ENCODE peak calls at places on chromosomes 2 and 18, in ten cellular contexts. L, Z, F, G, I, Q, X, C, W and R are unnamed samples.

GRCh38 chr2:70367722-70368323 is 66.0 kb upstream of the FAM136A start:
- DNase-seq in L (no peak), Z (no peak), F (no peak), G (no peak), I (peak; percentile 24), Q (peak; percentile 53), X (no peak), C (no peak), W (no peak), R (peak; percentile 7)

GRCh38 chr2:65495250-65495649 is 62.9 kb upstream of the SPRED2 start:
- DNase-seq in L (no peak), Z (no peak), F (no peak), G (no peak), I (no peak), Q (no peak), X (no peak), C (no peak), W (no peak), R (no peak)

GRCh38 chr2:11248-11941 is 34.9 kb downstream of the FAM110C start:
- DNase-seq in L (peak; percentile 27), Z (peak; percentile 86), F (peak; percentile 74), G (no peak), I (peak; percentile 74), Q (peak; percentile 92), X (peak; percentile 78), C (peak; percentile 5), W (no peak), R (peak; percentile 56)

GRCh38 chr2:175030380-175031271 is 25.4 kb upstream of the CHN1 start:
- DNase-seq in L (peak; percentile 17), Z (no peak), F (no peak), G (no peak), I (no peak), Q (peak; percentile 58), X (peak; percentile 77), C (peak; percentile 52), W (no peak), R (no peak)

GRCh38 chr18:2889761-2890192 is 43.0 kb downstream of the EMILIN2 start:
- DNase-seq in L (no peak), Z (no peak), F (peak; percentile 19), G (no peak), I (no peak), Q (no peak), X (peak; percentile 33), C (no peak), W (no peak), R (no peak)

GRCh38 chr18:3442894-3443293 is 7.1 kb upstream of the TGIF1 start:
- DNase-seq in L (no peak), Z (no peak), F (no peak), G (no peak), I (no peak), Q (no peak), X (no peak), C (no peak), W (no peak), R (no peak)

GRCh38 chr2:173092844-173093402 is 17.3 kb downstream of the MAP3K20 start:
- DNase-seq in L (no peak), Z (no peak), F (no peak), G (no peak), I (no peak), Q (no peak), X (no peak), C (no peak), W (no peak), R (no peak)

GRCh38 chr18:1408331-1408835 is 503.7 kb downstream of the ADCYAP1 start:
- DNase-seq in L (no peak), Z (no peak), F (no peak), G (no peak), I (no peak), Q (no peak), X (no peak), C (no peak), W (no peak), R (no peak)

GRCh38 chr18:49849331-49850217 is 36.2 kb upstream of the ACAA2 start:
- DNase-seq in L (peak; percentile 4), Z (no peak), F (no peak), G (no peak), I (no peak), Q (peak; percentile 87), X (peak; percentile 42), C (peak; percentile 80), W (no peak), R (peak; percentile 90)

GRCh38 chr2:197028230-197028629 is 101.7 kb upstream of the PGAP1 start:
- DNase-seq in L (no peak), Z (no peak), F (no peak), G (no peak), I (no peak), Q (peak; percentile 71), X (peak; percentile 72), C (peak; percentile 80), W (no peak), R (no peak)

GRCh38 chr2:232634319-232635150 is 1.1 kb downstream of the EFHD1 start:
- DNase-seq in L (peak; percentile 7), Z (no peak), F (no peak), G (no peak), I (no peak), Q (no peak), X (no peak), C (no peak), W (peak; percentile 28), R (peak; percentile 80)

GRCh38 chr2:121233486-121234110 is 51.4 kb downstream of the TFCP2L1 start:
- DNase-seq in L (no peak), Z (peak; percentile 61), F (no peak), G (no peak), I (no peak), Q (no peak), X (no peak), C (no peak), W (no peak), R (no peak)

GRCh38 chr2:121234144-121234543 is 50.9 kb downstream of the TFCP2L1 start:
- DNase-seq in L (no peak), Z (peak; percentile 47), F (no peak), G (no peak), I (no peak), Q (no peak), X (no peak), C (no peak), W (no peak), R (no peak)

GRCh38 chr2:121232626-121233265 is 52.3 kb downstream of the TFCP2L1 start:
- DNase-seq in L (no peak), Z (peak; percentile 54), F (no peak), G (no peak), I (no peak), Q (no peak), X (no peak), C (no peak), W (no peak), R (peak; percentile 50)

GRCh38 chr2:121228521-121228920 is 56.5 kb downstream of the TFCP2L1 start:
- DNase-seq in L (no peak), Z (peak; percentile 8), F (no peak), G (no peak), I (no peak), Q (no peak), X (no peak), C (no peak), W (no peak), R (no peak)

DNA sequence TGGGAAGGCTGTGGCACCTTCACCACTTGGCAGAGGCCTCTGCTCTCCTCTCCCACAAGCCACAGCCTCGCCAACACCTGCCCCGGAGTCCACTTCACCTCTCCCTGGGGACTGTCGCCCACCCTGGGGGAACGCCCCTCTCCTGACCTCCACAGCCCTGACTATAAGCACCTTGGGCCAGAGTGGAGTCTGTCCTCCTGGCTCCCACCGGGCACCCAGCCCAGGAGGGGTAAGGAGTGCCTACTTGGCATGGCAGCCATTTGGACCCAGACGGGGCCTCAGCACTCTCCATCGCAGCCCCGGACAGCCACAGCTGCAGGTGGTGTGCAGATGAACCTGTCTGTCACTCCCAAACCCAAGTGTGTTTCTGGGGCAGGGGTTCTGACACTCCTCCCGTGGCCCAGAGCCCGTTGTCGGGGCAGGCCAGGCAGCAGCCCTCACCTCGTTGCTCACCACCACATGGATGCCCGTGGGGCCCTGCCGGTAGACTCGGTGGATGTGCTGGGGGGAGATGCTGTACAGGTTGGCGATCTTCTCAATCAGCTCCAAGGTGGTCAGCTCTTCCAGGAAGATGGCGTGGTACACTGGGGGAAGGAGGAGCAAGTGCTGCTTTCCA is 53.5 kb downstream of the TFCP2L1 start:
- DNase-seq in L (no peak), Z (peak; percentile 73), F (no peak), G (no peak), I (no peak), Q (no peak), X (no peak), C (no peak), W (no peak), R (no peak)
- H3K27ac ChIP-seq in L (no peak overlapping the region), Z (no peak overlapping the region), F (no peak overlapping the region), G (no peak overlapping the region), I (no peak overlapping the region), Q (no peak overlapping the region), X (no peak overlapping the region), C (no peak overlapping the region), W (no peak overlapping the region), R (peak overlapping the region; percentile 81)

GRCh38 chr2:183038341-183039300 is at the start of gene NCKAP1:
- DNase-seq in L (peak; percentile 91), Z (peak; percentile 96), F (peak; percentile 91), G (peak; percentile 95), I (peak; percentile 93), Q (peak; percentile 89), X (peak; percentile 76), C (peak; percentile 88), W (peak; percentile 93), R (peak; percentile 94)
- TF ChIP-seq POLR2A in L (peak; percentile 66), Z (no peak), F (no peak), G (no peak), I (peak; percentile 70), Q (no peak), X (no peak), C (no peak), W (no peak), R (peak; percentile 83)

DNA sequence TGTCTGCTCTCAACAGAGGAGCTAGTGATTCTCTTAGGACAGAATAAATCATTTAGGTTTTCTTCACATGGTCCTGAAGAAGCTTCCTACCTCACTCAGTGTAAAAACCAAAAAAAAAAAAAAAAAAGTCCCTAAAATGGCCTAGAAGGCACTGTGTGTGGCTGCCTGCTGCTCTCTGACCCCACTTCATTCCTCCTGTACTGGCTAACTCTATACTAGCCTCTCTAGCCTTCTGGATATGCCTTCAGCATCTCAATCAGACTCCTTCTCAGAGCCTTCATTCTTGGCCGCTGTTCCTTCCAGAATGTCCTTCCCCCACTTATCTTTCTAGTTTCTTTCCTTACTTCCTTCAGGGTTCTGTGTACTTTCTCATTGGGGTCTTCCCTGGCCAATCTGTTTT is 82.1 kb downstream of the CERS6 start:
- DNase-seq in L (no peak), Z (no peak), F (no peak), G (no peak), I (no peak), Q (no peak), X (no peak), C (no peak), W (no peak), R (no peak)
- H3K9me3 ChIP-seq in L (peaks cover 5% of the 10 kb centered on the region), Z (peaks cover 24% of the 10 kb centered on the region), F (peaks cover 8% of the 10 kb centered on the region), G (peaks cover 3% of the 10 kb centered on the region), I (no peaks in the 10 kb centered on the region), Q (no peaks in the 10 kb centered on the region), X (peaks cover 11% of the 10 kb centered on the region), C (no peaks in the 10 kb centered on the region), W (no peaks in the 10 kb centered on the region), R (no peaks in the 10 kb centered on the region)

DNA sequence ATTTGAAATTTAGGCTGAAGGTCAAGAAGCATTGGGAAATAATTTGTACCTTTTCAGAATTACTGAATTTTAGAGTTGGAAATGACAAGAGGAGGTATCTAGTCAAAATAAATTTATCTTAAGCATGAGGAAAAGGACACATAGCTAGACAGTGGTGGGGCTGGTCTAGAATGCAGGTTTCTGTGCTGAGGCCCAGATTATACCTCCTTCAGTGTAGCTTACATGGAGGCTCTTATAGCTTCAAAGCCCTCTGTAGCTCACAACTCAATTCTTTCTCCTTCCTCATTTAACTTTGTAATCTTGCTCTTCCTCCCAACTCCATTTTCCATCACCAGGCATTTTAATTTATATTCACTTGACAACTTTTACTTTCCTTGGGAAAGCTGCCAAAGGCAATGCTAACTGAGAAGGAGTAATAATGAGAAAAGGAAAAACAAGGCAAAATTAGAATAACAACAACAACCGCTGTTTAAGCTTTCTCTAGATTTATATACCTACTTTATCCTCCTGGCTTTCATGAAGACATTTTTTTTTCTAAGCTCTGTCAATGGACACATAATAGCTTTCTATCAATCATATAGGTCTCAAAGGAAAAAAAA is 58.6 kb downstream of the CLHC1 start:
- DNase-seq in L (no peak), Z (no peak), F (no peak), G (no peak), I (no peak), Q (no peak), X (no peak), C (peak; percentile 64), W (no peak), R (no peak)
- H3K27ac ChIP-seq in L (no peak overlapping the region), Z (no peak overlapping the region), F (no peak overlapping the region), G (no peak overlapping the region), I (no peak overlapping the region), Q (no peak overlapping the region), X (no peak overlapping the region), C (no peak overlapping the region), W (no peak overlapping the region), R (no peak overlapping the region)